ENCODE peak calls at places on chromosomes 4 and X, in five cellular contexts. One of them, this sample, is unnamed.

GRCh38 chrX:313546-313945 is 5.0 kb downstream of the GTPBP6 start:
- DNase-seq in CD4-positive, CD25-positive, alpha-beta regulatory T cell: no peak
- DNase-seq in thyroid gland: no peak
- DNase-seq in heart left ventricle: peak; percentile 11
- DNase-seq in foreskin keratinocyte: no peak
- DNase-seq in this sample: no peak

GRCh38 chrX:34350552-34350951 is 218.4 kb upstream of the FAM47A start:
- DNase-seq in CD4-positive, CD25-positive, alpha-beta regulatory T cell: no peak
- DNase-seq in thyroid gland: no peak
- DNase-seq in heart left ventricle: no peak
- DNase-seq in foreskin keratinocyte: no peak
- DNase-seq in this sample: no peak

GRCh38 chr4:100581337-100581736 is 63.5 kb upstream of the EMCN start:
- DNase-seq in CD4-positive, CD25-positive, alpha-beta regulatory T cell: no peak
- DNase-seq in thyroid gland: no peak
- DNase-seq in heart left ventricle: no peak
- DNase-seq in foreskin keratinocyte: peak; percentile 79
- DNase-seq in this sample: no peak

GRCh38 chr4:72283357-72283756 is 251.6 kb downstream of the NPFFR2 start:
- DNase-seq in CD4-positive, CD25-positive, alpha-beta regulatory T cell: no peak
- DNase-seq in thyroid gland: no peak
- DNase-seq in heart left ventricle: no peak
- DNase-seq in foreskin keratinocyte: no peak
- DNase-seq in this sample: no peak

GRCh38 chrX:54397113-54397512 is 39.3 kb upstream of the WNK3 start:
- DNase-seq in CD4-positive, CD25-positive, alpha-beta regulatory T cell: no peak
- DNase-seq in thyroid gland: no peak
- DNase-seq in heart left ventricle: no peak
- DNase-seq in foreskin keratinocyte: peak; percentile 22
- DNase-seq in this sample: no peak

GRCh38 chrX:47361538-47362511 is 8.6 kb upstream of the ZNF157 start:
- DNase-seq in CD4-positive, CD25-positive, alpha-beta regulatory T cell: peak; percentile 39
- DNase-seq in thyroid gland: peak; percentile 87
- DNase-seq in heart left ventricle: peak; percentile 81
- DNase-seq in foreskin keratinocyte: peak; percentile 82
- DNase-seq in this sample: peak; percentile 82

GRCh38 chr4:121720109-121720508 is 23.3 kb upstream of the ANXA5 start:
- DNase-seq in CD4-positive, CD25-positive, alpha-beta regulatory T cell: no peak
- DNase-seq in thyroid gland: no peak
- DNase-seq in heart left ventricle: no peak
- DNase-seq in foreskin keratinocyte: no peak
- DNase-seq in this sample: no peak

GRCh38 chrX:37349131-37350033 is at the start of gene PRRG1:
- DNase-seq in CD4-positive, CD25-positive, alpha-beta regulatory T cell: no peak
- DNase-seq in thyroid gland: peak; percentile 82
- DNase-seq in heart left ventricle: peak; percentile 82
- DNase-seq in foreskin keratinocyte: peak; percentile 44
- DNase-seq in this sample: peak; percentile 82

GRCh38 chr4:135508006-135508714 is 1306.6 kb upstream of the PABPC4L start:
- DNase-seq in CD4-positive, CD25-positive, alpha-beta regulatory T cell: no peak
- DNase-seq in thyroid gland: no peak
- DNase-seq in heart left ventricle: no peak
- DNase-seq in foreskin keratinocyte: peak; percentile 78
- DNase-seq in this sample: no peak

GRCh38 chr4:53908661-53909078 is 155.7 kb downstream of the CHIC2 start:
- DNase-seq in CD4-positive, CD25-positive, alpha-beta regulatory T cell: no peak
- DNase-seq in thyroid gland: peak; percentile 27
- DNase-seq in heart left ventricle: peak; percentile 44
- DNase-seq in foreskin keratinocyte: peak; percentile 66
- DNase-seq in this sample: peak; percentile 74

GRCh38 chr4:153483432-153484418 is 17.6 kb downstream of the TMEM131L start:
- DNase-seq in CD4-positive, CD25-positive, alpha-beta regulatory T cell: no peak
- DNase-seq in thyroid gland: no peak
- DNase-seq in heart left ventricle: no peak
- DNase-seq in foreskin keratinocyte: no peak
- DNase-seq in this sample: no peak

GRCh38 chr4:141610365-141610764 is 26.0 kb upstream of the IL15 start:
- DNase-seq in CD4-positive, CD25-positive, alpha-beta regulatory T cell: no peak
- DNase-seq in thyroid gland: no peak
- DNase-seq in heart left ventricle: no peak
- DNase-seq in foreskin keratinocyte: no peak
- DNase-seq in this sample: no peak

GRCh38 chr4:83782591-83782990 is 246.7 kb downstream of the GPAT3 start:
- DNase-seq in CD4-positive, CD25-positive, alpha-beta regulatory T cell: no peak
- DNase-seq in thyroid gland: no peak
- DNase-seq in heart left ventricle: no peak
- DNase-seq in foreskin keratinocyte: no peak
- DNase-seq in this sample: no peak

GRCh38 chrX:41922694-41923171 is 621 bp downstream of the CASK start:
- DNase-seq in CD4-positive, CD25-positive, alpha-beta regulatory T cell: peak; percentile 20
- DNase-seq in thyroid gland: peak; percentile 10
- DNase-seq in heart left ventricle: peak; percentile 38
- DNase-seq in foreskin keratinocyte: no peak
- DNase-seq in this sample: peak; percentile 22

GRCh38 chrX:3717742-3718420 is 4.4 kb upstream of the PRKX start:
- DNase-seq in CD4-positive, CD25-positive, alpha-beta regulatory T cell: no peak
- DNase-seq in thyroid gland: no peak
- DNase-seq in heart left ventricle: no peak
- DNase-seq in foreskin keratinocyte: peak; percentile 63
- DNase-seq in this sample: no peak

GRCh38 chr4:176841730-176842129 is 49.0 kb upstream of the VEGFC start:
- DNase-seq in CD4-positive, CD25-positive, alpha-beta regulatory T cell: no peak
- DNase-seq in thyroid gland: no peak
- DNase-seq in heart left ventricle: no peak
- DNase-seq in foreskin keratinocyte: peak; percentile 81
- DNase-seq in this sample: no peak

GRCh38 chrX:48956728-48957414 is 536 bp downstream of the OTUD5 start:
- DNase-seq in CD4-positive, CD25-positive, alpha-beta regulatory T cell: peak; percentile 51
- DNase-seq in thyroid gland: no peak
- DNase-seq in heart left ventricle: peak; percentile 21
- DNase-seq in foreskin keratinocyte: no peak
- DNase-seq in this sample: peak; percentile 28
- H3K4me1 ChIP-seq in CD4-positive, CD25-positive, alpha-beta regulatory T cell: peaks cover 55% of the 10 kb centered on the region
- H3K4me1 ChIP-seq in thyroid gland: peaks cover 3% of the 10 kb centered on the region
- H3K4me1 ChIP-seq in heart left ventricle: no peaks in the 10 kb centered on the region
- H3K4me1 ChIP-seq in foreskin keratinocyte: peaks cover 6% of the 10 kb centered on the region
- H3K4me1 ChIP-seq in this sample: peaks cover 7% of the 10 kb centered on the region

GRCh38 chr4:99088485-99089365 is at the start of gene ADH5:
- DNase-seq in CD4-positive, CD25-positive, alpha-beta regulatory T cell: peak; percentile 84
- DNase-seq in thyroid gland: peak; percentile 91
- DNase-seq in heart left ventricle: peak; percentile 90
- DNase-seq in foreskin keratinocyte: peak; percentile 42
- DNase-seq in this sample: peak; percentile 96
- H3K4me1 ChIP-seq in CD4-positive, CD25-positive, alpha-beta regulatory T cell: peaks cover 27% of the 10 kb centered on the region
- H3K4me1 ChIP-seq in thyroid gland: peaks cover 25% of the 10 kb centered on the region
- H3K4me1 ChIP-seq in heart left ventricle: no peaks in the 10 kb centered on the region
- H3K4me1 ChIP-seq in foreskin keratinocyte: peaks cover 28% of the 10 kb centered on the region
- H3K4me1 ChIP-seq in this sample: peaks cover 12% of the 10 kb centered on the region

GRCh38 chrX:148309413-148309812 is 191.0 kb upstream of the AFF2 start:
- DNase-seq in CD4-positive, CD25-positive, alpha-beta regulatory T cell: no peak
- DNase-seq in thyroid gland: no peak
- DNase-seq in heart left ventricle: no peak
- DNase-seq in foreskin keratinocyte: no peak
- DNase-seq in this sample: no peak

GRCh38 chrX:148316446-148316845 is 184.0 kb upstream of the AFF2 start:
- DNase-seq in CD4-positive, CD25-positive, alpha-beta regulatory T cell: no peak
- DNase-seq in thyroid gland: no peak
- DNase-seq in heart left ventricle: no peak
- DNase-seq in foreskin keratinocyte: no peak
- DNase-seq in this sample: no peak

GRCh38 chrX:148310402-148311200 is 189.8 kb upstream of the AFF2 start:
- DNase-seq in CD4-positive, CD25-positive, alpha-beta regulatory T cell: peak; percentile 12
- DNase-seq in thyroid gland: no peak
- DNase-seq in heart left ventricle: no peak
- DNase-seq in foreskin keratinocyte: no peak
- DNase-seq in this sample: no peak

GRCh38 chrX:148311544-148311943 is 188.9 kb upstream of the AFF2 start:
- DNase-seq in CD4-positive, CD25-positive, alpha-beta regulatory T cell: no peak
- DNase-seq in thyroid gland: no peak
- DNase-seq in heart left ventricle: no peak
- DNase-seq in foreskin keratinocyte: no peak
- DNase-seq in this sample: no peak
- H3K4me1 ChIP-seq in CD4-positive, CD25-positive, alpha-beta regulatory T cell: peaks cover 26% of the 10 kb centered on the region
- H3K4me1 ChIP-seq in thyroid gland: no peaks in the 10 kb centered on the region
- H3K4me1 ChIP-seq in heart left ventricle: no peaks in the 10 kb centered on the region
- H3K4me1 ChIP-seq in foreskin keratinocyte: no peaks in the 10 kb centered on the region
- H3K4me1 ChIP-seq in this sample: no peaks in the 10 kb centered on the region

GRCh38 chr4:140037353-140038030 is 116.5 kb downstream of the MAML3 start:
- DNase-seq in CD4-positive, CD25-positive, alpha-beta regulatory T cell: no peak
- DNase-seq in thyroid gland: no peak
- DNase-seq in heart left ventricle: no peak
- DNase-seq in foreskin keratinocyte: peak; percentile 63
- DNase-seq in this sample: no peak

GRCh38 chr4:140027135-140027534 is 126.8 kb downstream of the MAML3 start:
- DNase-seq in CD4-positive, CD25-positive, alpha-beta regulatory T cell: no peak
- DNase-seq in thyroid gland: no peak
- DNase-seq in heart left ventricle: no peak
- DNase-seq in foreskin keratinocyte: no peak
- DNase-seq in this sample: no peak

GRCh38 chr4:140028676-140029407 is 125.1 kb downstream of the MAML3 start:
- DNase-seq in CD4-positive, CD25-positive, alpha-beta regulatory T cell: no peak
- DNase-seq in thyroid gland: no peak
- DNase-seq in heart left ventricle: no peak
- DNase-seq in foreskin keratinocyte: no peak
- DNase-seq in this sample: no peak

GRCh38 chr4:140031706-140032105 is 122.3 kb downstream of the MAML3 start:
- DNase-seq in CD4-positive, CD25-positive, alpha-beta regulatory T cell: no peak
- DNase-seq in thyroid gland: no peak
- DNase-seq in heart left ventricle: no peak
- DNase-seq in foreskin keratinocyte: no peak
- DNase-seq in this sample: no peak
- H3K4me1 ChIP-seq in CD4-positive, CD25-positive, alpha-beta regulatory T cell: no peaks in the 10 kb centered on the region
- H3K4me1 ChIP-seq in thyroid gland: no peaks in the 10 kb centered on the region
- H3K4me1 ChIP-seq in heart left ventricle: no peaks in the 10 kb centered on the region
- H3K4me1 ChIP-seq in foreskin keratinocyte: no peaks in the 10 kb centered on the region
- H3K4me1 ChIP-seq in this sample: no peaks in the 10 kb centered on the region